ENCODE peak calls at places on chromosomes 7 and 10, in ten cellular contexts. B is HL-60, T is suprapubic skin, K is transverse colon, A is spleen, Z is stomach, G is H1, I is prostate gland, C is endothelial cell of umbilical vein, V is GM23338. W is an unnamed sample.

GRCh38 chr7:5709347-5709950 is 72.0 kb downstream of the RNF216 start:
- DNase-seq in V (no peak), G (no peak), I (no peak), Z (no peak), T (no peak), B (no peak), C (no peak), K (no peak), A (no peak), W (no peak)

GRCh38 chr10:6114758-6115410 is 26.1 kb downstream of the RBM17 start:
- DNase-seq in Z (no peak), K (no peak), G (no peak), C (peak), I (no peak), V (no peak), B (no peak), T (no peak), A (no peak), W (no peak)

GRCh38 chr7:37354661-37355131 is 94.0 kb downstream of the ELMO1 start:
- DNase-seq in C (peak), T (peak), K (peak), A (peak), G (no peak), V (no peak), Z (no peak), I (no peak), B (peak), W (peak)

GRCh38 chr7:27184342-27185012 is 555 bp downstream of the HOXA11 start:
- DNase-seq in A (peak), V (peak), G (no peak), Z (peak), B (peak), T (peak), I (peak), K (peak), C (peak), W (peak)

GRCh38 chr10:18822156-18822555 is 162.9 kb downstream of the ARL5B start:
- DNase-seq in K (no peak), C (no peak), Z (no peak), A (no peak), B (no peak), G (no peak), I (no peak), T (no peak), V (peak), W (no peak)

GRCh38 chr7:109476409-109476808 is 906.7 kb downstream of the DNAJB9 start:
- DNase-seq in Z (no peak), K (no peak), A (no peak), I (no peak), B (no peak), G (no peak), T (no peak), C (no peak), V (no peak), W (no peak)

GRCh38 chr7:128104109-128104742 is 73.0 kb upstream of the LRRC4 start:
- DNase-seq in T (no peak), I (no peak), K (no peak), Z (no peak), V (peak), A (peak), B (peak), C (no peak), G (no peak), W (no peak)

GRCh38 chr7:98970031-98970615 is 91.8 kb downstream of the TRRAP start:
- DNase-seq in Z (no peak), B (no peak), K (no peak), G (no peak), V (no peak), A (peak), T (no peak), C (no peak), I (no peak), W (no peak)

GRCh38 chr7:38220452-38220851 is 42.4 kb downstream of the STARD3NL start:
- DNase-seq in K (no peak), C (no peak), T (no peak), A (no peak), I (no peak), Z (no peak), G (no peak), V (no peak), B (no peak), W (no peak)

GRCh38 chr10:3091346-3091787 is 24.0 kb downstream of the PFKP start:
- DNase-seq in K (no peak), A (no peak), C (peak), T (no peak), G (no peak), I (no peak), B (no peak), V (no peak), Z (peak), W (no peak)

GRCh38 chr7:107090452-107090851 is 45.9 kb downstream of the PRKAR2B start:
- DNase-seq in Z (no peak), C (peak), G (no peak), B (no peak), A (no peak), T (no peak), K (no peak), V (peak), I (no peak), W (no peak)

GRCh38 chr10:27258838-27259532 is 18.4 kb upstream of the ACBD5 start:
- DNase-seq in C (no peak), A (peak), B (no peak), I (no peak), V (peak), K (peak), G (no peak), Z (peak), T (no peak), W (no peak)

GRCh38 chr7:38374507-38374906 is 101.1 kb upstream of the TARP start:
- DNase-seq in I (no peak), B (peak), T (no peak), K (no peak), Z (no peak), C (peak), G (no peak), A (no peak), V (peak), W (no peak)

GRCh38 chr10:88897019-88897853 is 17.2 kb downstream of the STAMBPL1 start:
- DNase-seq in V (no peak), A (no peak), C (no peak), Z (no peak), T (no peak), I (no peak), B (no peak), G (no peak), K (peak), W (no peak)

GRCh38 chr10:79282388-79282787 is 64.9 kb upstream of the PPIF start:
- DNase-seq in I (no peak), G (no peak), C (no peak), A (no peak), T (no peak), B (no peak), Z (no peak), K (no peak), V (no peak), W (no peak)

GRCh38 chr7:102150266-102150665 is 136.4 kb upstream of the SH2B2 start:
- DNase-seq in C (no peak), B (no peak), G (no peak), Z (no peak), V (no peak), A (no peak), I (no peak), T (no peak), K (no peak), W (no peak)

GRCh38 chr7:127391591-127392181 is 822 bp downstream of the ZNF800 start:
- DNase-seq in V (peak), K (peak), T (no peak), I (peak), G (no peak), Z (peak), C (peak), B (peak), A (peak), W (no peak)

GRCh38 chr10:4043897-4044296 is 258.9 kb upstream of the KLF6 start:
- DNase-seq in K (no peak), A (no peak), G (no peak), T (no peak), V (no peak), C (peak), Z (no peak), B (no peak), I (no peak), W (no peak)

GRCh38 chr10:119309423-119309770 is 102.0 kb downstream of the GRK5 start:
- DNase-seq in Z (no peak), G (no peak), B (no peak), K (no peak), I (no peak), V (no peak), C (no peak), T (no peak), A (no peak), W (no peak)

GRCh38 chr10:85858776-85859515 is 507.6 kb downstream of the GRID1 start:
- DNase-seq in V (no peak), A (no peak), T (no peak), B (no peak), C (no peak), K (no peak), G (no peak), Z (no peak), I (no peak), W (no peak)

GRCh38 chr10:63588436-63589180 is 67.4 kb downstream of the REEP3 start:
- DNase-seq in Z (peak), C (peak), V (no peak), K (peak), A (no peak), G (no peak), I (peak), B (no peak), T (no peak), W (no peak)

GRCh38 chr7:17986826-17987225 is 40.8 kb downstream of the PRPS1L1 start:
- DNase-seq in C (no peak), B (no peak), G (no peak), K (no peak), Z (no peak), V (no peak), I (no peak), T (no peak), A (no peak), W (no peak)

GRCh38 chr10:29064665-29065064 is 224.2 kb upstream of the LYZL1 start:
- DNase-seq in Z (no peak), A (no peak), I (no peak), G (no peak), C (no peak), B (no peak), K (no peak), V (no peak), T (no peak), W (no peak)

DNA sequence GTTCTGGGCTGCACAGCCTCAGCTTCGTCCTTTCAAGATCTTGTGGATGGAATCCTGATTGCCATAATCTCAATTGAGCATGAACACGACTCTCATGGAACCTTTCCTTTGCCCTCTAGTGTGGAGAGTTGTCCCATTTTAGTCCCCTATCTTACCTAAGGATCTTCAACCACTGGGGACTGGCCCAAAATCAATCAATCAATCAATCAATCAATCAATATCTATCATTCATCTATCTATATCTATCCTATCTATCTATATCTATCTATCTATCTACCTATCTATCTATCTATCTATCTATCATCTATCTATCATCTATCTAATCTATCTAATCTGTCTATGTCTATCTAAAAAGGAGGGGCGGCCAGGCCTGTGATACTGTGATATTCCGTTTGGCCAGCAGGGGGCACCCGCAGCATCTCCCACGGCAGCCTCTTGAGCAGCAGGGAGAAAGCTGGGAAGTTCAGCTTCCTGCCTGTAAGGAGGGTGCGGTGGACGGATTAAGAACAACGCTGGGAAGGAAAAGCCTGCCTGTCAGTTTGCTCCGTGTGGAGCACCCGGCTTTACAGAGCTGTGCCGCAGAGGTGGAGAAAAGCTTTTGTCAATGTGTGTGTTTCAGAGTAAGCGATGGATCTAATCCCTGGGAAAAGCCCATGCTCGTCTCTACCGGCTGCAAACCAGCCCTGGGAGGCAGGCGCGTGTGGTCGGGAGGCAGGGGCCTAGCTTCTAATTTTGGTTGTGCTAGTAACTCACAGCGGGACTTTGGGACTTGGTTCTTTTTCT is 124.9 kb downstream of the SH2D4B start:
- DNase-seq in A (peak), K (peak), Z (peak), C (peak), I (peak), G (peak), V (peak), B (peak), T (peak), W (peak)
- H3K4me3 ChIP-seq in A (peak), K (no peak), Z (peak), C (no peak), I (no peak), G (peak), V (peak), B (peak), T (peak), W (no peak)

DNA sequence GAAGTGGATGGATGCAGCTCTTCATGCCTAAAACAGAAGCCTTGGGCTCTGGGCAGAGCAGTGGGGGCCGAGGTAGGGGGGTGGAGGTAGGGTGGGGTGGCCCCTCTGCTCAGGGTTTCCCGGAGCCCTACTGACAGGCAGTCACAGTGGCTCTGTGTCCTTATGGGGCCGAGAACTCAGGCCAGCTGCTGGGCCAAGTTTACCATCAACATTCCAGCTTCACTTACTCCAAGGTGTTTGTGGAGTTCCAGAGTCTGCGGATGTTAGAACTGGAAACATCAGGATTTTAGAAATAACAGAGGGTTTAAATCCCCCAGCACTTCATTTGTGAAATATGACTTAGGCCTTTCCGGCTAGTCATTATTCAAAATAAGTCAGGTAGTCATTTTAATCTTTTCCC is 99.8 kb upstream of the BTBD16 start:
- DNase-seq in G (no peak), K (no peak), V (peak), I (no peak), T (no peak), A (peak), B (no peak), Z (no peak), C (no peak), W (no peak)
- TF ChIP-seq POLR2AphosphoS5 in G (no peak), K (no peak), V (no peak), I (no peak), T (no peak), A (no peak), B (no peak), Z (no peak), C (no peak), W (no peak)

GRCh38 chr7:132249591-132249971 is 326.7 kb downstream of the PLXNA4 start:
- DNase-seq in B (no peak), T (no peak), A (no peak), K (peak), G (peak), C (no peak), Z (peak), V (peak), I (peak), W (no peak)
- TF ChIP-seq CTCF in B (no peak), T (no peak), A (no peak), K (peak), G (peak), C (peak), Z (no peak), V (peak), I (no peak), W (no peak)

GRCh38 chr7:73717025-73717807 is 2.3 kb downstream of the STX1A start:
- DNase-seq in Z (no peak), G (no peak), A (no peak), V (no peak), C (peak), B (no peak), T (no peak), I (no peak), K (no peak), W (peak)
- H3K4me3 ChIP-seq in Z (no peak), G (no peak), A (peak), V (no peak), C (no peak), B (no peak), T (no peak), I (no peak), K (no peak), W (no peak)

GRCh38 chr10:68957284-68957615 is 1.3 kb downstream of the DDX21 start:
- DNase-seq in G (no peak), I (no peak), C (no peak), Z (no peak), B (no peak), A (no peak), V (peak), K (no peak), T (no peak), W (no peak)
- TF ChIP-seq POLR2AphosphoS5 in G (no peak), I (no peak), C (no peak), Z (no peak), B (no peak), A (no peak), V (no peak), K (no peak), T (no peak), W (no peak)

GRCh38 chr7:24477376-24477775 is 95.9 kb upstream of the PALS2 start:
- DNase-seq in A (no peak), V (no peak), T (no peak), B (no peak), C (no peak), I (no peak), K (no peak), G (no peak), Z (no peak), W (no peak)

GRCh38 chr7:24476227-24476626 is 97.0 kb upstream of the PALS2 start:
- DNase-seq in V (no peak), K (no peak), T (no peak), C (no peak), B (no peak), G (no peak), A (no peak), Z (no peak), I (no peak), W (no peak)

GRCh38 chr7:24477807-24478655 is 95.2 kb upstream of the PALS2 start:
- DNase-seq in B (no peak), G (peak), T (no peak), V (peak), C (peak), A (no peak), I (no peak), K (no peak), Z (no peak), W (no peak)

GRCh38 chr7:24472093-24472492 is 101.2 kb upstream of the PALS2 start:
- DNase-seq in G (no peak), B (no peak), A (no peak), I (no peak), K (no peak), T (no peak), V (no peak), Z (no peak), C (no peak), W (no peak)

GRCh38 chr7:24475573-24475972 is 97.7 kb upstream of the PALS2 start:
- DNase-seq in V (peak), K (no peak), I (no peak), T (no peak), Z (no peak), B (no peak), G (no peak), C (no peak), A (no peak), W (no peak)
- TF ChIP-seq CTCF in V (peak), K (no peak), I (no peak), T (no peak), Z (no peak), B (no peak), G (peak), C (no peak), A (no peak), W (no peak)

DNA sequence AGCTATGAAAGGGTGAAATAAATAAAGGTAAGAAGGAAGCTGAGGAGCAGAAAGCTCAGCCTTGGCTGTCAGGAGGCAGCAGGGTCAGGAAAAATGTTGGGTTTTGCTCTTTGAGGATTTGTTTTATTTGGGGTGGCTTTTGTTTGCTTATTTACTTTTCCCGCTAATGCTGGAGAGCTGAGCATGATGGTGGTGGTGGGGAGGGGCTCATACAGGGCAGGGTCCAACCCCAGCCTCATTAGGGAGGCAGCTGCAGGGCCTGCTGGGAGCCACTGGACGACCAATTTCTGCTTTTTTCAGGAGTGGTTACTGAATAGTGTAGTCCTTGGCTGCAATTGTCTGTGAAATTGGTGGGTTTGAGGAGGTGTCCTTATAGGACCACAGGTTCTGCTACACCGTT is 36.3 kb downstream of the CCM2 start:
- DNase-seq in G (no peak), C (no peak), A (no peak), T (no peak), I (no peak), B (no peak), V (no peak), K (no peak), Z (no peak), W (no peak)
- H3K4me3 ChIP-seq in G (no peak), C (no peak), A (peak), T (no peak), I (no peak), B (no peak), V (no peak), K (no peak), Z (no peak), W (no peak)

DNA sequence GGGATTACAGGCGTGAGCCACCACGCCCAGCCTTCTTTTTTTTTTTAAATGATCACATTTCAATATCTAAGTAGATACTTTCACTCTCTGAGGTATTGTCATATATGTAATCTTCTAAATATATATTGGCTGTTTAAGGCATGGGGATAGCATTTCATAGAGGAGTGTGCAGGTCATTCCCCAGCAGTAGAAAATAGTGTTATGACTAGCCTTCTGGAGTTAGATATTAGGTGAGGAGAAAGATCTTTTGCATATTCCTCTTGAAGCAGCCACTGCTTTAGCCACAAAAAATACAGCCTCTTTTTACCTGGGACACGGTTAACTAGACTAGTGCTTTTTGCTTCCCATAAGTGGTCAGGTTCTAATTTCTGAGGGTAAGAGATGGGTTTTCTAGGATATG is 28.9 kb downstream of the ADD3 start:
- DNase-seq in Z (no peak), V (no peak), C (no peak), B (no peak), I (no peak), G (no peak), T (no peak), K (no peak), A (no peak), W (no peak)
- TF ChIP-seq POLR2AphosphoS5 in Z (no peak), V (no peak), C (no peak), B (no peak), I (no peak), G (no peak), T (no peak), K (no peak), A (no peak), W (no peak)

W was measured in sigmoid colon.